ENCODE peak calls at places on chromosomes 3 and 15, in nine cellular contexts. R is nucleus accumbens; B is stimulated activated CD4-positive, alpha-beta T cell treated with anti-CD3 and anti-CD28 coated beads, Interleukin-2, amount 100 ng/mL, for 48 hours; F is stimulated activated CD8-positive, alpha-beta memory T cell treated with anti-CD3 and anti-CD28 coated beads, Interleukin-4, amount 100 ng/mL, for 24 hours; J is activated CD8-positive, alpha-beta T cell treated with anti-CD3 and anti-CD28 coated beads, Interleukin-2, amount 10 ng/mL, durations not matched to agents 7 days and 5 days; V is CD8-positive, alpha-beta T cell; Q is OCI-LY7; S is RCC 7860; K is central memory CD4-positive, alpha-beta T cell. E is an unnamed sample.

GRCh38 chr3:185056908-185057307 is 96.0 kb downstream of the C3orf70 start:
- DNase-seq in R (no peak), B (no peak), F (no peak), J (no peak), V (no peak), Q (no peak), S (no peak), K (no peak), E (no peak)

GRCh38 chr3:179318876-179319275 is 4.0 kb upstream of the ZNF639 start:
- DNase-seq in R (no peak), B (no peak), F (no peak), J (no peak), V (no peak), Q (no peak), S (no peak), K (no peak), E (no peak)

GRCh38 chr15:97815841-97816240 is 144.7 kb upstream of the ARRDC4 start:
- DNase-seq in R (no peak), B (no peak), F (no peak), J (no peak), V (no peak), Q (no peak), S (no peak), K (no peak), E (no peak)

GRCh38 chr3:122497425-122497824 is 17.3 kb downstream of the KPNA1 start:
- DNase-seq in R (no peak), B (no peak), F (no peak), J (peak; percentile 49), V (peak; percentile 18), Q (no peak), S (peak; percentile 80), K (peak; percentile 13), E (peak; percentile 70)

GRCh38 chr15:55977225-55977624 is 16.2 kb downstream of the NEDD4 start:
- DNase-seq in R (no peak), B (no peak), F (no peak), J (no peak), V (no peak), Q (no peak), S (no peak), K (no peak), E (no peak)

GRCh38 chr15:69044899-69045298 is 30.4 kb downstream of the NOX5 start:
- DNase-seq in R (no peak), B (no peak), F (no peak), J (peak; percentile 3), V (no peak), Q (no peak), S (no peak), K (no peak), E (no peak)

GRCh38 chr3:10356461-10356897 is 35.6 kb upstream of the SEC13 start:
- DNase-seq in R (no peak), B (no peak), F (no peak), J (no peak), V (no peak), Q (peak; percentile 54), S (no peak), K (no peak), E (no peak)

GRCh38 chr3:126745760-126746394 is 41.8 kb downstream of the CHCHD6 start:
- DNase-seq in R (no peak), B (no peak), F (no peak), J (no peak), V (no peak), Q (no peak), S (no peak), K (no peak), E (no peak)

GRCh38 chr3:160941885-160942494 is 163.2 kb downstream of the B3GALNT1 start:
- DNase-seq in R (no peak), B (peak; percentile 71), F (peak; percentile 59), J (peak; percentile 83), V (peak; percentile 51), Q (peak; percentile 64), S (peak; percentile 29), K (peak; percentile 52), E (peak; percentile 77)

GRCh38 chr3:158702815-158703481 is 29.3 kb downstream of the RARRES1 start:
- DNase-seq in R (no peak), B (no peak), F (no peak), J (no peak), V (no peak), Q (no peak), S (peak; percentile 35), K (no peak), E (no peak)

GRCh38 chr15:68415501-68416157 is 16.3 kb downstream of the ITGA11 start:
- DNase-seq in R (no peak), B (no peak), F (no peak), J (no peak), V (no peak), Q (no peak), S (no peak), K (no peak), E (no peak)

GRCh38 chr3:60610441-60611112 is 640.7 kb downstream of the FHIT start:
- DNase-seq in R (no peak), B (no peak), F (no peak), J (no peak), V (no peak), Q (no peak), S (no peak), K (no peak), E (no peak)

GRCh38 chr3:31445701-31446100 is 87.0 kb upstream of the STT3B start:
- DNase-seq in R (no peak), B (no peak), F (no peak), J (no peak), V (no peak), Q (no peak), S (no peak), K (no peak), E (no peak)

GRCh38 chr15:73750441-73750840 is 2.7 kb downstream of the INSYN1 start:
- DNase-seq in R (no peak), B (no peak), F (no peak), J (no peak), V (no peak), Q (no peak), S (no peak), K (no peak), E (no peak)

GRCh38 chr15:58934114-58934447 is 602 bp upstream of the SLTM start:
- DNase-seq in R (no peak), B (no peak), F (no peak), J (no peak), V (no peak), Q (no peak), S (no peak), K (no peak), E (no peak)

GRCh38 chr3:128353361-128353965 is 113.2 kb downstream of the DNAJB8 start:
- DNase-seq in R (no peak), B (no peak), F (no peak), J (no peak), V (no peak), Q (no peak), S (no peak), K (no peak), E (no peak)

GRCh38 chr3:108036984-108037741 is 53.7 kb downstream of the CD47 start:
- DNase-seq in R (no peak), B (no peak), F (no peak), J (no peak), V (no peak), Q (no peak), S (no peak), K (no peak), E (peak; percentile 21)